ENCODE peak calls at places on chromosomes 6 and 20, in four cellular contexts. C is HepG2, U is heart left ventricle, V is cardiac muscle cell. Q is an unnamed sample.

GRCh38 chr6:165597821-165598220 is 65.2 kb downstream of the PDE10A start:
- DNase-seq in C (no peak), U (no peak), V (no peak), Q (no peak)

GRCh38 chr6:105485456-105485855 is 82.6 kb upstream of the PREP start:
- DNase-seq in C (no peak), U (no peak), V (no peak), Q (no peak)

GRCh38 chr20:64189530-64189966 is 25.3 kb downstream of the MYT1 start:
- DNase-seq in C (no peak), U (no peak), V (no peak), Q (no peak)

GRCh38 chr6:17413313-17413750 is 19.9 kb downstream of the CAP2 start:
- DNase-seq in C (no peak), U (no peak), V (no peak), Q (no peak)

GRCh38 chr20:20521736-20522135 is 153.8 kb downstream of the INSM1 start:
- DNase-seq in C (no peak), U (no peak), V (no peak), Q (no peak)

GRCh38 chr6:105869835-105870506 is 216.2 kb upstream of the PRDM1 start:
- DNase-seq in C (no peak), U (no peak), V (no peak), Q (no peak)

GRCh38 chr6:143183735-143184134 is 123.0 kb downstream of the AIG1 start:
- DNase-seq in C (no peak), U (no peak), V (no peak), Q (no peak)

GRCh38 chr6:101296184-101296583 is 97.3 kb upstream of the GRIK2 start:
- DNase-seq in C (no peak), U (no peak), V (no peak), Q (no peak)

GRCh38 chr6:25359191-25359861 is 80.2 kb downstream of the CARMIL1 start:
- DNase-seq in C (no peak), U (peak; percentile 52), V (peak; percentile 63), Q (no peak)

GRCh38 chr6:84575264-84575663 is 189.1 kb downstream of the TBX18 start:
- DNase-seq in C (no peak), U (no peak), V (no peak), Q (no peak)

GRCh38 chr6:123000244-123000770 is 4.3 kb downstream of the CLVS2 start:
- DNase-seq in C (no peak), U (no peak), V (no peak), Q (no peak)

GRCh38 chr20:14979472-14979986 is 642.1 kb upstream of the FLRT3 start:
- DNase-seq in C (peak; percentile 99), U (no peak), V (no peak), Q (no peak)

GRCh38 chr6:35737413-35738211 is 780 bp downstream of the ARMC12 start:
- DNase-seq in C (peak; percentile 87), U (no peak), V (peak; percentile 73), Q (no peak)

GRCh38 chr6:35736293-35736894 is 438 bp upstream of the ARMC12 start:
- DNase-seq in C (peak; percentile 60), U (peak; percentile 75), V (peak; percentile 75), Q (peak; percentile 84)

GRCh38 chr6:35735452-35735851 is 1.4 kb upstream of the ARMC12 start:
- DNase-seq in C (no peak), U (no peak), V (no peak), Q (no peak)

GRCh38 chr6:35739645-35740517 is 3.0 kb downstream of the ARMC12 start:
- DNase-seq in C (peak; percentile 94), U (no peak), V (no peak), Q (no peak)

GRCh38 chr6:35736982-35737412 is at the start of gene ARMC12:
- DNase-seq in C (no peak), U (no peak), V (no peak), Q (no peak)
- H3K4me1 ChIP-seq in C (peaks cover 77% of the 10 kb centered on the region), U (peaks cover 7% of the 10 kb centered on the region), V (peaks cover 13% of the 10 kb centered on the region), Q (peaks cover 23% of the 10 kb centered on the region)

GRCh38 chr6:37131104-37131959 is 38.6 kb upstream of the PIM1 start:
- DNase-seq in C (peak; percentile 68), U (peak; percentile 88), V (peak; percentile 37), Q (peak; percentile 89)
- H3K4me1 ChIP-seq in C (peaks cover 90% of the 10 kb centered on the region), U (peaks cover 11% of the 10 kb centered on the region), V (peaks cover 44% of the 10 kb centered on the region), Q (peaks cover 47% of the 10 kb centered on the region)

GRCh38 chr20:41076776-41077175 is 48.2 kb downstream of the TOP1 start:
- DNase-seq in C (no peak), U (no peak), V (no peak), Q (no peak)
- H3K4me1 ChIP-seq in C (peaks cover 18% of the 10 kb centered on the region), U (peaks cover 54% of the 10 kb centered on the region), V (peaks cover 9% of the 10 kb centered on the region), Q (peaks cover 56% of the 10 kb centered on the region)

GRCh38 chr6:138267971-138268895 is 49.9 kb upstream of the PBOV1 start:
- DNase-seq in C (peak; percentile 24), U (no peak), V (no peak), Q (no peak)
- H3K4me1 ChIP-seq in C (peaks cover 29% of the 10 kb centered on the region), U (no peaks in the 10 kb centered on the region), V (peaks cover 13% of the 10 kb centered on the region), Q (no peaks in the 10 kb centered on the region)

GRCh38 chr20:40468759-40469158 is 220.3 kb downstream of the MAFB start:
- DNase-seq in C (no peak), U (no peak), V (no peak), Q (no peak)
- H3K4me1 ChIP-seq in C (no peaks in the 10 kb centered on the region), U (peaks cover 5% of the 10 kb centered on the region), V (no peaks in the 10 kb centered on the region), Q (peaks cover 2% of the 10 kb centered on the region)

GRCh38 chr6:47129129-47129528 is 87.0 kb upstream of the ADGRF1 start:
- DNase-seq in C (no peak), U (no peak), V (no peak), Q (no peak)

GRCh38 chr6:47132724-47133123 is 90.6 kb upstream of the ADGRF1 start:
- DNase-seq in C (no peak), U (no peak), V (peak; percentile 26), Q (no peak)

GRCh38 chr6:47130086-47130485 is 88.0 kb upstream of the ADGRF1 start:
- DNase-seq in C (no peak), U (no peak), V (peak; percentile 28), Q (no peak)

GRCh38 chr6:47133230-47134000 is 91.3 kb upstream of the ADGRF1 start:
- DNase-seq in C (no peak), U (no peak), V (no peak), Q (no peak)

DNA sequence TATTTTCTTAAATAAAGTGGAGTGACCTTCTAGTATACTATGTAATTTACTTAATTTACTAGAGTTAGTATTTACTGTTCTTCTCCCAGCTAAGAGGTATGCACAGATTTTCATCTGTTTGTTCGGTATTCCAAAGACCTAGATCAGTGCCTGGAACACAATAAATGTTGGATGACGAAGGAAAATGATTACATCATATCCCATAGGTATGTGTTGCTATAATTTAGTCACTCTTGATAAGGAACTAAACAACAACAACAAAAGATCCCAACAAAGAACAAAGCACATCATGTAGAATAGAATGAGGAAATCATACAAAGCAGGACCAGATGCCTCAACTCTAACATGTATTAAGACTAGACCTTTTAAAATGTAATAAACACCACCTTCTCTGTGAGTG is 89.6 kb upstream of the ADGRF1 start:
- DNase-seq in C (no peak), U (no peak), V (no peak), Q (no peak)
- H3K4me1 ChIP-seq in C (peaks cover 92% of the 10 kb centered on the region), U (peaks cover 27% of the 10 kb centered on the region), V (peaks cover 38% of the 10 kb centered on the region), Q (peaks cover 26% of the 10 kb centered on the region)

GRCh38 chr20:37314099-37314498 is 24.6 kb downstream of the MANBAL start:
- DNase-seq in C (no peak), U (no peak), V (no peak), Q (no peak)

GRCh38 chr20:37311710-37312355 is 22.4 kb downstream of the MANBAL start:
- DNase-seq in C (no peak), U (no peak), V (no peak), Q (no peak)

GRCh38 chr20:37315293-37316110 is 26.0 kb downstream of the MANBAL start:
- DNase-seq in C (no peak), U (peak; percentile 85), V (peak; percentile 35), Q (no peak)

GRCh38 chr20:37314617-37315292 is 25.3 kb downstream of the MANBAL start:
- DNase-seq in C (no peak), U (peak; percentile 47), V (no peak), Q (no peak)

GRCh38 chr20:37313546-37314091 is 24.2 kb downstream of the MANBAL start:
- DNase-seq in C (no peak), U (no peak), V (no peak), Q (no peak)
- H3K4me1 ChIP-seq in C (peaks cover 8% of the 10 kb centered on the region), U (peaks cover 25% of the 10 kb centered on the region), V (peaks cover 47% of the 10 kb centered on the region), Q (peaks cover 38% of the 10 kb centered on the region)

GRCh38 chr6:8181162-8181909 is 79.0 kb upstream of the EEF1E1 start:
- DNase-seq in C (no peak), U (no peak), V (no peak), Q (no peak)
- H3K4me1 ChIP-seq in C (no peaks in the 10 kb centered on the region), U (peaks cover 11% of the 10 kb centered on the region), V (peaks cover 17% of the 10 kb centered on the region), Q (no peaks in the 10 kb centered on the region)

GRCh38 chr6:15250440-15251168 is 4.7 kb downstream of the JARID2 start:
- DNase-seq in C (no peak), U (no peak), V (no peak), Q (no peak)

GRCh38 chr6:15247214-15247749 is 1.4 kb downstream of the JARID2 start:
- DNase-seq in C (no peak), U (no peak), V (no peak), Q (no peak)

GRCh38 chr6:15248451-15249370 is 2.8 kb downstream of the JARID2 start:
- DNase-seq in C (peak; percentile 93), U (peak; percentile 98), V (peak; percentile 93), Q (peak; percentile 96)

GRCh38 chr6:15247750-15248450 is 2.0 kb downstream of the JARID2 start:
- DNase-seq in C (peak; percentile 46), U (peak; percentile 67), V (peak; percentile 76), Q (peak; percentile 86)

GRCh38 chr6:15249371-15250019 is 3.6 kb downstream of the JARID2 start:
- DNase-seq in C (no peak), U (no peak), V (no peak), Q (no peak)
- H3K4me1 ChIP-seq in C (peaks cover 43% of the 10 kb centered on the region), U (peaks cover 17% of the 10 kb centered on the region), V (peaks cover 16% of the 10 kb centered on the region), Q (peaks cover 38% of the 10 kb centered on the region)